ENCODE peak calls at places on chromosomes 4 and X, in nine cellular contexts. Q is neural progenitor cell, A is fibroblast of pulmonary artery, W is GM06990, H is HCT116, K is progenitor cell of endocrine pancreas, E is heart right ventricle, X is endothelial cell, V is brain microvascular endothelial cell. P is an unnamed sample.

GRCh38 chr4:138301536-138301935 is 59.4 kb upstream of the SLC7A11 start:
- DNase-seq in Q (no peak), A (no peak), W (no peak), H (no peak), K (no peak), E (no peak), X (no peak), V (no peak), P (no peak)

GRCh38 chrX:41799661-41800060 is 75.7 kb downstream of the GPR82 start:
- DNase-seq in Q (no peak), A (no peak), W (no peak), H (no peak), K (no peak), E (no peak), X (no peak), V (no peak), P (no peak)

GRCh38 chrX:150226223-150226965 is 136.7 kb upstream of the MAMLD1 start:
- DNase-seq in Q (no peak), A (no peak), W (no peak), H (no peak), K (no peak), E (no peak), X (no peak), V (no peak), P (no peak)

GRCh38 chr4:92461732-92462131 is 158.0 kb downstream of the GRID2 start:
- DNase-seq in Q (no peak), A (no peak), W (no peak), H (no peak), K (no peak), E (no peak), X (no peak), V (no peak), P (no peak)

GRCh38 chr4:113292371-113293042 is 243.1 kb downstream of the ANK2 start:
- DNase-seq in Q (peak), A (peak), W (no peak), H (no peak), K (no peak), E (peak), X (no peak), V (no peak), P (no peak)

GRCh38 chr4:4990857-4991540 is 28.3 kb downstream of the CYTL1 start:
- DNase-seq in Q (no peak), A (peak), W (no peak), H (peak), K (no peak), E (peak), X (no peak), V (peak), P (peak)

GRCh38 chr4:65023877-65024670 is 614.8 kb upstream of the TECRL start:
- DNase-seq in Q (no peak), A (no peak), W (no peak), H (no peak), K (no peak), E (no peak), X (no peak), V (no peak), P (no peak)

GRCh38 chrX:12332786-12333347 is 194.6 kb downstream of the FRMPD4 start:
- DNase-seq in Q (no peak), A (no peak), W (no peak), H (no peak), K (no peak), E (no peak), X (no peak), V (no peak), P (no peak)

GRCh38 chr4:71229477-71230257 is 109.2 kb upstream of the SLC4A4 start:
- DNase-seq in Q (peak), A (peak), W (no peak), H (peak), K (no peak), E (no peak), X (peak), V (peak), P (no peak)

GRCh38 chr4:98260047-98260578 is 1.1 kb upstream of the RAP1GDS1 start:
- DNase-seq in Q (peak), A (no peak), W (peak), H (peak), K (peak), E (peak), X (no peak), V (no peak), P (no peak)

GRCh38 chr4:37188100-37188499 is 56.4 kb upstream of the NWD2 start:
- DNase-seq in Q (peak), A (no peak), W (no peak), H (peak), K (no peak), E (no peak), X (no peak), V (no peak), P (no peak)

GRCh38 chr4:173426064-173426463 is 27.1 kb upstream of the SCRG1 start:
- DNase-seq in Q (no peak), A (no peak), W (no peak), H (no peak), K (no peak), E (no peak), X (no peak), V (no peak), P (no peak)

GRCh38 chr4:88991746-88992145 is 65.2 kb downstream of the FAM13A start:
- DNase-seq in Q (no peak), A (peak), W (no peak), H (no peak), K (no peak), E (no peak), X (no peak), V (peak), P (no peak)

GRCh38 chrX:6465731-6466130 is 69.2 kb downstream of the VCX3A start:
- DNase-seq in Q (no peak), A (no peak), W (no peak), H (no peak), K (no peak), E (no peak), X (no peak), V (no peak), P (no peak)

GRCh38 chr4:4658051-4658450 is 116.2 kb upstream of the STX18 start:
- DNase-seq in Q (no peak), A (no peak), W (no peak), H (peak), K (no peak), E (no peak), X (no peak), V (no peak), P (no peak)

GRCh38 chr4:127558489-127559407 is 74.0 kb upstream of the INTU start:
- DNase-seq in Q (no peak), A (no peak), W (no peak), H (no peak), K (no peak), E (no peak), X (no peak), V (no peak), P (no peak)

GRCh38 chrX:111447298-111447697 is 35.3 kb upstream of the DCX start:
- DNase-seq in Q (peak), A (peak), W (peak), H (peak), K (peak), E (no peak), X (peak), V (no peak), P (no peak)

GRCh38 chrX:15438332-15438731 is 54.1 kb upstream of the VEGFD start:
- DNase-seq in Q (no peak), A (no peak), W (peak), H (no peak), K (no peak), E (no peak), X (no peak), V (no peak), P (no peak)

GRCh38 chr4:109803924-109804571 is 2.2 kb upstream of the CFI start:
- DNase-seq in Q (peak), A (peak), W (no peak), H (peak), K (no peak), E (no peak), X (peak), V (peak), P (no peak)

GRCh38 chrX:97308161-97308560 is 424.5 kb downstream of the RPA4 start:
- DNase-seq in Q (no peak), A (no peak), W (no peak), H (no peak), K (no peak), E (no peak), X (no peak), V (no peak), P (no peak)

GRCh38 chrX:81120936-81121351 is 80.8 kb downstream of the HMGN5 start:
- DNase-seq in Q (peak), A (peak), W (peak), H (no peak), K (no peak), E (peak), X (peak), V (peak), P (peak)

GRCh38 chrX:50627696-50628095 is 157.1 kb upstream of the DGKK start:
- DNase-seq in Q (no peak), A (no peak), W (no peak), H (no peak), K (no peak), E (no peak), X (no peak), V (no peak), P (no peak)

GRCh38 chr4:73662709-73663546 is 42.7 kb upstream of the RASSF6 start:
- DNase-seq in Q (no peak), A (peak), W (no peak), H (peak), K (no peak), E (no peak), X (no peak), V (peak), P (no peak)

GRCh38 chr4:146342600-146343192 is 128.4 kb downstream of the REELD1 start:
- DNase-seq in Q (peak), A (peak), W (no peak), H (no peak), K (no peak), E (no peak), X (peak), V (peak), P (no peak)

GRCh38 chr4:24991015-24991414 is 39.7 kb downstream of the LGI2 start:
- DNase-seq in Q (no peak), A (peak), W (no peak), H (no peak), K (no peak), E (no peak), X (peak), V (peak), P (no peak)

GRCh38 chr4:169757575-169758184 is at the start of gene HPF1:
- DNase-seq in Q (peak), A (peak), W (peak), H (peak), K (peak), E (peak), X (peak), V (peak), P (peak)

GRCh38 chr4:147546341-147546740 is 65.4 kb downstream of the EDNRA start:
- DNase-seq in Q (no peak), A (peak), W (no peak), H (no peak), K (no peak), E (no peak), X (no peak), V (peak), P (peak)

GRCh38 chr4:20829958-20830357 is 129.7 kb downstream of the PACRGL start:
- DNase-seq in Q (no peak), A (peak), W (no peak), H (no peak), K (no peak), E (no peak), X (no peak), V (peak), P (no peak)

GRCh38 chr4:102318526-102318925 is 26.8 kb downstream of the SLC39A8 start:
- DNase-seq in Q (no peak), A (no peak), W (no peak), H (no peak), K (no peak), E (no peak), X (no peak), V (no peak), P (no peak)

GRCh38 chr4:749771-750666 is 44.4 kb downstream of the PCGF3 start:
- DNase-seq in Q (no peak), A (peak), W (no peak), H (no peak), K (no peak), E (peak), X (no peak), V (peak), P (no peak)

GRCh38 chr4:88752076-88752463 is 54.4 kb upstream of the NAP1L5 start:
- DNase-seq in Q (no peak), A (no peak), W (no peak), H (no peak), K (no peak), E (no peak), X (no peak), V (no peak), P (no peak)

DNA sequence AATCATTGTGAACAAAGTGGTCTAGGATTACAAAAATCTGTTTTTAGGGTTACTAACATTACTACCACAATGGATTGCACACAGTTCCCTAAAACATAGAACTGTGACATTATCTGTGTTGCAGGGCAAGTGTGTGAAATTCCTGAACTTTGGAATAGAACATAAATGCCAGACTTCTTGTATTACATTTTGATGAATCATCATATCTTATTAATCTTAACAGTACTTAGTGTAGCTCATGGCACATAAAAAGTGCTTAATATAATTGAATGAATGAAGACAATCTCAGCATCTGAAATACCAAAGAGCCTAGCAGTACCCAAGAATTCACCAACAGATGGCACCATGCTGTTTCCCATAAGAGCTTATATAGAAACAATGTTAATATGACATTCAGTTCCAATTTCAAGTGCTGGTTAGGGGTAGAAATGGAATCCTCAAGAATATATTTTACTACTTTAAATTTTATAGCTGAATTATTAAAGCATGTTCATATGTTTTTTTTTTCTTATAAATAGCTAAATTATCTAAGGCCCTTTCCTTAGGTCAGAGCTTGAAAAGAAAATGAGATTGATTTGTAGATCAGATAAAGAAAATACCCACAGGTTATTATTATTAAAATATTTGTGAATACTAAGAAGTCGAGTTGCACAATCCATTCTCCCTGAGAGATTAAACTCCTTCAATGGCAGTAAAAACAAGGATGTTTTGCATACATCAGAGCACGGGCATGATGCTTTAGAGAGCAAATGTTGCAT is 25.8 kb upstream of the SHISA3 start:
- DNase-seq in Q (peak), A (peak), W (no peak), H (peak), K (no peak), E (no peak), X (no peak), V (peak), P (peak)
- TF ChIP-seq CTCF in Q (peak), A (peak), W (peak), H (peak), K (peak), E (peak), X (peak), V (peak), P (peak)

GRCh38 chrX:38170556-38170955 is 50.1 kb downstream of the SRPX start:
- DNase-seq in Q (no peak), A (no peak), W (no peak), H (no peak), K (no peak), E (no peak), X (no peak), V (no peak), P (no peak)

GRCh38 chrX:38172596-38172995 is 48.1 kb downstream of the SRPX start:
- DNase-seq in Q (no peak), A (no peak), W (no peak), H (no peak), K (no peak), E (no peak), X (no peak), V (no peak), P (no peak)

DNA sequence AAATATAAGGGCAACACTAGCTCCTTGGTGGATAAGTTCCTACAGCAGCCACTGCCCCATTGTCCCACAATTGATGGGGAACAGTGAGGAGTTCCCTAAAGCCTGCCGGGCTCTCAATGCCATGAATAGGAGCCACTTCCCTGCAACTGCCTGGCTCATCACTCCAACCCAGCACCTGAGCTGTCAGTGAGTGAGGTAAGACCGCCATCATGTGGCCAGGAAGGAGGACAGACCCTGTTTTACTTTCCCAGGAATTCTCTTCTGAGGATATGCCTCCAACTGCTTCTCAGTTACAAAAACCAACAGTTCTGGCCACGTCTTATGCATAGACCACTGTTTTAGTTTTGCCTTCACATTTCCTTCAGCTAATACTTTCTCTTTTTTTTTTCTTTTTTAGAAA is 45.5 kb downstream of the SRPX start:
- DNase-seq in Q (peak), A (no peak), W (no peak), H (peak), K (peak), E (no peak), X (peak), V (peak), P (no peak)
- TF ChIP-seq CTCF in Q (peak), A (peak), W (peak), H (peak), K (peak), E (no peak), X (peak), V (peak), P (peak)

DNA sequence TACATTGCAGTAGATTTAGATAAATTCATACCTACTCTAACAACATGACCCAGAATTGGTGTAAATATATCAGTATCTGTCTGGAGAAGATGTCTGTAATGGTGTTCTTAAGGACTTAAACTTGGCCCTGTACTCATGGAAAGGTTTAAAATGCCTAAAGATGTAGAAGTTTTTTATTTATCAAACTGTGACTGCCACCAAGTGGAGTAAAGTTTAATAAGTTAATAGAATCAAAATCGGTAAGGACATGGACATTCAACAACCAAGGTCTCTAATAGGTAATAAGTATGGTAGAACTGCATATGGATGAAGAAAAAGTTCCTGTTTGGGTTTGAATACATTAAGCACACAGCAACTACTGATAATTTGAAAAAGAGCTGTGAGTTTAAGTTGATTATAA is 474.0 kb upstream of the NDST3 start:
- DNase-seq in Q (no peak), A (peak), W (no peak), H (peak), K (no peak), E (no peak), X (no peak), V (no peak), P (no peak)
- TF ChIP-seq CTCF in Q (no peak), A (no peak), W (no peak), H (peak), K (no peak), E (no peak), X (no peak), V (no peak), P (no peak)

GRCh38 chrX:125137521-125137920 is 182.2 kb upstream of the TEX13C start:
- DNase-seq in Q (no peak), A (no peak), W (no peak), H (no peak), K (no peak), E (no peak), X (no peak), V (no peak), P (no peak)

GRCh38 chrX:125131146-125131545 is 188.5 kb upstream of the TEX13C start:
- DNase-seq in Q (peak), A (no peak), W (no peak), H (no peak), K (no peak), E (no peak), X (no peak), V (no peak), P (no peak)

DNA sequence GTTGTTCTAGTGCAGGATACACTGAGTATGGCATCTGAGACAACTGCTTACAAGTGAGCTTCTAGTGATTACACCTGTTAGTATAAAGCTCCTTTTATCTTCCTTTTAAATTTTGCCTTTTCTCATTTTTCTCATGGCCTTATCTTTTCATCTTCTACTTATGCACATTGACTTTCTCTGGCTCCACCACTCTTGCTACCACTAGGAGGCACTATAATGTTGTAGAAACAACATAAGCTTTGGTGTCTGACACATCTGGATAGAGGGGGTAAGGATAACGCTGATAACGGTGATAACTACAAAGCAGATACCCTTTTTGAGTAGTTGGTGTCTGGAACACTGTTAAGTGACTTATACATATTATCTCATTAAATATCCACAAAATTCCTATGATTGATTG is 187.4 kb upstream of the TEX13C start:
- DNase-seq in Q (peak), A (no peak), W (no peak), H (no peak), K (no peak), E (no peak), X (no peak), V (no peak), P (no peak)
- TF ChIP-seq CTCF in Q (peak), A (no peak), W (peak), H (peak), K (peak), E (no peak), X (peak), V (no peak), P (peak)

GRCh38 chr4:42672359-42673083 is 15.6 kb upstream of the ATP8A1 start:
- DNase-seq in Q (no peak), A (peak), W (no peak), H (no peak), K (no peak), E (no peak), X (no peak), V (no peak), P (no peak)

GRCh38 chr4:42671431-42672194 is 14.7 kb upstream of the ATP8A1 start:
- DNase-seq in Q (no peak), A (no peak), W (no peak), H (no peak), K (no peak), E (no peak), X (no peak), V (no peak), P (no peak)

GRCh38 chr4:42678512-42678911 is 21.6 kb upstream of the ATP8A1 start:
- DNase-seq in Q (no peak), A (no peak), W (no peak), H (no peak), K (no peak), E (no peak), X (no peak), V (no peak), P (no peak)

GRCh38 chr4:42676066-42676951 is 19.4 kb upstream of the ATP8A1 start:
- DNase-seq in Q (no peak), A (no peak), W (no peak), H (no peak), K (no peak), E (no peak), X (no peak), V (no peak), P (no peak)

DNA sequence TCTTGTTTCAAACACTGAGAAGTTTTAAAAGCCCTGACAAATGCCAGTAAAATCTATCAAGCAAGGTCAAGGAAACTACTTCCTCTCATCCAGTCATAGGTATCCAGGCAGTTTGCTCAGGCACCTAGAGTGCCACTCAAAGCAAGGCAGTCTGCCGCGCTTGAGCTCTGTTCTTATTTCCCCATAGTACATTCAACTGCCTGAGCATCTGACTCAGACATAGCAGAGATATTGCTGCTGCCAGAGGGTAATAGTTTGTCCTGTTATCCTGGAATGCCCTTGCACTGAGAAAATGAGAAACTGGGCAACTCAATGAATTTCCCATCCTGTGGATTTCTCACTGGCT is 16.2 kb upstream of the ATP8A1 start:
- DNase-seq in Q (no peak), A (peak), W (no peak), H (no peak), K (no peak), E (peak), X (no peak), V (no peak), P (peak)
- TF ChIP-seq CTCF in Q (no peak), A (no peak), W (no peak), H (no peak), K (no peak), E (no peak), X (no peak), V (no peak), P (no peak)

GRCh38 chrX:65194547-65194946 is 218.3 kb upstream of the ZC4H2 start:
- DNase-seq in Q (no peak), A (no peak), W (no peak), H (no peak), K (no peak), E (no peak), X (no peak), V (no peak), P (no peak)

GRCh38 chrX:65195621-65196020 is 219.4 kb upstream of the ZC4H2 start:
- DNase-seq in Q (no peak), A (no peak), W (no peak), H (no peak), K (no peak), E (no peak), X (no peak), V (no peak), P (no peak)

GRCh38 chrX:65196758-65197371 is 220.6 kb upstream of the ZC4H2 start:
- DNase-seq in Q (peak), A (no peak), W (no peak), H (no peak), K (peak), E (no peak), X (peak), V (no peak), P (no peak)
- TF ChIP-seq CTCF in Q (peak), A (no peak), W (no peak), H (peak), K (peak), E (no peak), X (peak), V (no peak), P (no peak)